ENCODE peak calls at places on chromosomes 13 and 19, in six cellular contexts. F is ovary, Y is adrenal gland, Z is right lobe of liver, O is IMR-90, H is transverse colon. Q is an unnamed sample. For H3K27me3, the result is how much of the 10 kb centered on the place peaks cover.

GRCh38 chr13:28716511-28716910 is 2.3 kb downstream of the SLC46A3 start:
- DNase-seq in F (no peak), Y (peak), Z (no peak), O (peak), H (peak), Q (no peak)

GRCh38 chr13:37385248-37385647 is 213.3 kb downstream of the POSTN start:
- DNase-seq in F (no peak), Y (no peak), Z (no peak), O (no peak), H (no peak), Q (no peak)

GRCh38 chr13:23578411-23579071 is 8.3 kb downstream of the TNFRSF19 start:
- DNase-seq in F (peak), Y (peak), Z (peak), O (peak), H (peak), Q (peak)

GRCh38 chr13:111401755-111402154 is 81.3 kb downstream of the TEX29 start:
- DNase-seq in F (peak), Y (no peak), Z (no peak), O (no peak), H (no peak), Q (no peak)

GRCh38 chr13:46172531-46172991 is 9.4 kb downstream of the LCP1 start:
- DNase-seq in F (no peak), Y (no peak), Z (peak), O (no peak), H (peak), Q (no peak)

GRCh38 chr19:2722541-2723344 is 1.6 kb upstream of the DIRAS1 start:
- DNase-seq in F (peak), Y (peak), Z (no peak), O (peak), H (peak), Q (peak)

GRCh38 chr19:37779139-37780035 is at the start of gene ZNF573:
- DNase-seq in F (peak), Y (peak), Z (peak), O (peak), H (peak), Q (peak)

GRCh38 chr13:106566682-106567420 is 1.1 kb downstream of the ARGLU1 start:
- DNase-seq in F (peak), Y (peak), Z (peak), O (peak), H (peak), Q (peak)

GRCh38 chr19:40331052-40331451 is 17.1 kb downstream of the C19orf47 start:
- DNase-seq in F (no peak), Y (no peak), Z (no peak), O (no peak), H (no peak), Q (no peak)

GRCh38 chr19:51735759-51736449 is 12.1 kb upstream of the HAS1 start:
- DNase-seq in F (no peak), Y (peak), Z (peak), O (peak), H (peak), Q (peak)

GRCh38 chr13:27770809-27771208 is 21.5 kb upstream of the GSX1 start:
- DNase-seq in F (no peak), Y (no peak), Z (no peak), O (peak), H (peak), Q (no peak)

GRCh38 chr13:24616514-24616913 is 63.7 kb upstream of the ATP12A start:
- DNase-seq in F (no peak), Y (no peak), Z (no peak), O (no peak), H (no peak), Q (no peak)

GRCh38 chr19:50830266-50831025 is 2.9 kb downstream of the KLK15 start:
- DNase-seq in F (no peak), Y (no peak), Z (no peak), O (no peak), H (peak), Q (no peak)

GRCh38 chr13:20124303-20124702 is 36.5 kb downstream of the GJA3 start:
- DNase-seq in F (no peak), Y (no peak), Z (no peak), O (peak), H (no peak), Q (no peak)

GRCh38 chr19:36106441-36106840 is 4.5 kb upstream of the OVOL3 start:
- DNase-seq in F (no peak), Y (no peak), Z (no peak), O (no peak), H (no peak), Q (no peak)

GRCh38 chr19:58500242-58500641 is 11.6 kb downstream of the SLC27A5 start:
- DNase-seq in F (no peak), Y (no peak), Z (no peak), O (no peak), H (no peak), Q (no peak)

GRCh38 chr13:36163303-36163702 is 32.1 kb upstream of the DCLK1 start:
- DNase-seq in F (no peak), Y (no peak), Z (no peak), O (no peak), H (no peak), Q (no peak)

GRCh38 chr13:105991622-105992254 is 543.7 kb downstream of the EFNB2 start:
- DNase-seq in F (no peak), Y (no peak), Z (no peak), O (peak), H (no peak), Q (peak)

GRCh38 chr19:47186337-47187022 is 44.5 kb downstream of the BBC3 start:
- DNase-seq in F (no peak), Y (no peak), Z (no peak), O (no peak), H (peak), Q (no peak)

GRCh38 chr13:31073859-31074718 is 87.6 kb downstream of the HSPH1 start:
- DNase-seq in F (no peak), Y (no peak), Z (no peak), O (peak), H (no peak), Q (no peak)

GRCh38 chr13:77492982-77493381 is 42.5 kb upstream of the SCEL start:
- DNase-seq in F (no peak), Y (peak), Z (no peak), O (no peak), H (no peak), Q (no peak)

GRCh38 chr13:42798118-42798517 is 16.7 kb downstream of the FAM216B start:
- DNase-seq in F (no peak), Y (no peak), Z (no peak), O (no peak), H (no peak), Q (no peak)

GRCh38 chr13:111599791-111600190 is 279.3 kb downstream of the TEX29 start:
- DNase-seq in F (no peak), Y (no peak), Z (no peak), O (no peak), H (no peak), Q (no peak)

GRCh38 chr13:28494537-28494860 is 429 bp downstream of the FLT1 start:
- DNase-seq in F (no peak), Y (peak), Z (no peak), O (no peak), H (no peak), Q (no peak)

GRCh38 chr13:69418319-69418718 is 689.3 kb upstream of the ATXN8OS start:
- DNase-seq in F (no peak), Y (no peak), Z (no peak), O (no peak), H (no peak), Q (no peak)

GRCh38 chr13:106151056-106151699 is 384.3 kb downstream of the EFNB2 start:
- DNase-seq in F (no peak), Y (no peak), Z (no peak), O (peak), H (peak), Q (no peak)

GRCh38 chr19:18906605-18907519 is 10.9 kb upstream of the CERS1 start:
- DNase-seq in F (no peak), Y (peak), Z (no peak), O (no peak), H (no peak), Q (no peak)

GRCh38 chr19:55118401-55118991 is 1.1 kb upstream of the PPP1R12C start:
- DNase-seq in F (peak), Y (peak), Z (peak), O (no peak), H (peak), Q (no peak)

GRCh38 chr19:54209058-54209747 is 8.5 kb downstream of the RPS9 start:
- DNase-seq in F (peak), Y (no peak), Z (peak), O (no peak), H (no peak), Q (no peak)

GRCh38 chr19:6161271-6161850 is 25.9 kb downstream of the ACSBG2 start:
- DNase-seq in F (no peak), Y (peak), Z (no peak), O (no peak), H (peak), Q (no peak)

GRCh38 chr19:39474139-39474620 is 6.5 kb upstream of the TIMM50 start:
- DNase-seq in F (peak), Y (peak), Z (peak), O (peak), H (peak), Q (peak)

DNA sequence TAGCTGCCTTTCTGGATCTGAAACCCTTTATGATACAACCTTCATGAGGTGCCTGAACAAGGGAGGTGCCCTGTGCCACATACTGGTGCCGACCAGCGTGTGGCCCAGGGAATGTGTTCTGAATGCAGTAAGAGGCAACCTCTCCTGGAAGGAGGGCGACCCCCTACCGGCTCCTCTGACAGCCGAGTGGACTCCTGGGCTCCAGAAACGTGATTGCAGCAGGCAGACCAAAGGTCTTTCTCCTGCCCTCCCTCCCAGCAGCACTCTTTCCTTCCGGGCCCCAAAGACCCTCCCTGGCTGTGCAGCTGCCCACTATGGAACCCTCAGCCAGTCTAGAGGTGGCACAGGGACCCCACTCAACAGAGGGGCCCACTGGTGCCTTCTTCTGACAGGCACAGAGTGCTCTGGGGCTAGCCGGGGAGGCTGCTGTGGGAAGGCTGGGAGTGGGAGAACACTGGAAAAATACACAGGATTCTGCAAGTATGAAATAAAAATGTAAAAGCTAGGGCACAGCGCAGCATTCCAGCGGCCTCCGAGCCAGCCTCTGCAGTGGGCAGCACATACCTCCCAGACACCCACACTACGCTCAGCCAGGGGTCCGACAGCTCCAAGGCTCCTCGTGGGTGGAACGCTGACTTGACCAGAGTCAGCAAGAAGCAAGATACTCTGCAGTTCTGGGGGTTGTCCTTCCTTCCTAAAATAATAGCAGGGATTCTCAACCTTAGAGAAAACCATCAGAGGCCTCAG is 14.9 kb downstream of the SH3GL1 start:
- DNase-seq in F (no peak), Y (no peak), Z (no peak), O (no peak), H (no peak), Q (no peak)
- TF ChIP-seq POLR2A in F (no peak), Y (no peak), Z (no peak), O (no peak), H (no peak), Q (no peak)

GRCh38 chr19:44746946-44747738 is 1.4 kb upstream of the BCL3 start:
- DNase-seq in F (peak), Y (peak), Z (peak), O (peak), H (peak), Q (peak)

GRCh38 chr19:44749994-44750393 is 1.5 kb downstream of the BCL3 start:
- DNase-seq in F (no peak), Y (no peak), Z (no peak), O (no peak), H (no peak), Q (no peak)

GRCh38 chr19:44749318-44749717 is 810 bp downstream of the BCL3 start:
- DNase-seq in F (no peak), Y (no peak), Z (no peak), O (no peak), H (no peak), Q (no peak)

GRCh38 chr19:44747739-44748425 is 626 bp upstream of the BCL3 start:
- DNase-seq in F (peak), Y (peak), Z (peak), O (peak), H (peak), Q (peak)

DNA sequence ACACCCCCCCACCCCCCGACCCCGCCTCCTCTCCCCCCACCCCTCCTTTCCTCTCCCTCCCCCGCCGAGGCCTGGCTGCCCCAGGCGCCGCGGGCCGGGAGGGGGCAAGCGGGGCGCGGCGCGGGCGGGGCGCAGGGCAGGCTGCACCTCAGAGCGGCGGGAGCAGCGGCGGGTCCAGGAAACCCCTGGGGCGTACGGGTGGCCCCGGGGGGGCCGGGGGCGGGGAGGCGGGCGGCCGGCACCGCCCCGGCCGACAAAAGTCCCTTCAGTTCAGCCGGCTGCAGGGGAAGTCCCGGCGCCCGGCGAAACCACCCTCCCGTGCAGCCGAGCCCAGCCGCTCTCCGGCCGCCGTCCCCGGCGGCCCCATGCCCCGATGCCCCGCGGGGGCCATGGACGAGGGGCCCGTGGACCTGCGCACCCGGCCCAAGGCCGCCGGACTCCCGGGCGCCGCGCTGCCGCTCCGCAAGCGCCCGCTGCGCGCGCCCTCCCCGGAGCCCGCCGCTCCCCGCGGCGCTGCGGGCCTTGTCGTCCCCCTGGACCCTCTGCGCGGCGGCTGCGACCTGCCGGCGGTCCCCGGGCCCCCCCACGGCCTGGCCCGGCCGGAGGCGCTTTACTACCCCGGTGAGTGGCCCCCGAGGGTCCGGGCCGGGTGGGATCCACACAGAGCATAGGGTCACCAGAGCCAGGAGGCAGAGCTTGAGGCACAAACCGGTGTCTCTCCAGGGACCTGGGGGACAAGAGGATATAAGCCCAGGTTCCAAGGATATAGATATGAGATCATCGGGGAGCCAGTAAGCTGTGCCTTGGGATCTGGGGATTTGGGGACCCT is at the start of gene BCL3:
- DNase-seq in F (peak), Y (peak), Z (peak), O (no peak), H (peak), Q (peak)
- H3K27me3 ChIP-seq in F (under half), Y (under half), Z (under half), O (under half), H (under half), Q (under half)

GRCh38 chr13:98534821-98535220 is 42.1 kb downstream of the STK24 start:
- DNase-seq in F (no peak), Y (no peak), Z (no peak), O (no peak), H (no peak), Q (no peak)
- H3K27ac ChIP-seq in F (no peak), Y (no peak), Z (no peak), O (no peak), H (no peak), Q (no peak)

DNA sequence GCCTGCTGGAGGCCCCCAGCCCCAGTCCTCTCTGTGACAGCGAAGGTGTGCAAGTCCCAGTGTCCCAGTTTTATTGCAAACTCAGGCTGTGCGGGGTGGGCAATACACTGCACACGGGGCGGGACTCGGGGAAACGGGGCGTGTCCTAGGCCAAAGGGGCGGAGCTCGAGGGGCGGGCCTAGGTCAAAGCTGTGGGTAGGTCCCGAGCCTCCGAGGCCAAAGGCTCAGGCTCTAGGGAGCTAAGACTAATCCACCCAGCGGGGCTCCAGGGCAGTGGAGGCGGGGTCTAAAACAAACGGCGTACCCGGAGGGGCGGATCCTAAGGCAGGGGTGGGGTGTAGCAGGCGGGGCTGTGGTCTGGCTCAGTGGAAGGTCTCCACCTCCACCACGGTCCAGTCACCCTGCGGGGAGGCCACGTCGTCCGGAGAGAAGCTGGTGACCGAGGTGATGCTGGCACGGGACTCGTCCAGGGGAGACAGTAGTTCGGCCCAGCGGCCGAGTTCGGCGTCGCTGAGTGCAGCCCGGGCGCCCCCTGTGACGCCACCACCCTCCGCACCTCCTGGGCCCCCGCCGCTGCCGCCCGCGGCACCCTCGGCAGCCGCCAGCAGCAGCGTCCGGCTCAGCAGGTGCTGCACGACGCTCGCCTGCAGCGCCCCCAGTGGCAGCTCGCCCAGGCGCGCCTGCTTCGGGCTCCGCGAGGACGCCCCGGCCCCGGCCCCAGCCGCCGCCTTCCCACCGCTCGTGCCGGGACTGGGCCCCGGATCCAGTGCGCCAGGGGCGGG is 5.3 kb downstream of the PRR36 start:
- DNase-seq in F (peak), Y (peak), Z (peak), O (peak), H (peak), Q (peak)
- TF ChIP-seq POLR2A in F (no peak), Y (peak), Z (no peak), O (no peak), H (no peak), Q (no peak)

GRCh38 chr13:112987625-112988024 is 18.6 kb downstream of the MCF2L start:
- DNase-seq in F (no peak), Y (no peak), Z (no peak), O (no peak), H (no peak), Q (no peak)
- H3K27me3 ChIP-seq in F (under half), Y (under half), Z (under half), O (half or more), H (under half), Q (under half)

GRCh38 chr13:110136660-110137585 is 170.0 kb downstream of the COL4A1 start:
- DNase-seq in F (no peak), Y (no peak), Z (no peak), O (no peak), H (no peak), Q (no peak)
- H3K27ac ChIP-seq in F (no peak), Y (no peak), Z (peak), O (no peak), H (no peak), Q (peak)

DNA sequence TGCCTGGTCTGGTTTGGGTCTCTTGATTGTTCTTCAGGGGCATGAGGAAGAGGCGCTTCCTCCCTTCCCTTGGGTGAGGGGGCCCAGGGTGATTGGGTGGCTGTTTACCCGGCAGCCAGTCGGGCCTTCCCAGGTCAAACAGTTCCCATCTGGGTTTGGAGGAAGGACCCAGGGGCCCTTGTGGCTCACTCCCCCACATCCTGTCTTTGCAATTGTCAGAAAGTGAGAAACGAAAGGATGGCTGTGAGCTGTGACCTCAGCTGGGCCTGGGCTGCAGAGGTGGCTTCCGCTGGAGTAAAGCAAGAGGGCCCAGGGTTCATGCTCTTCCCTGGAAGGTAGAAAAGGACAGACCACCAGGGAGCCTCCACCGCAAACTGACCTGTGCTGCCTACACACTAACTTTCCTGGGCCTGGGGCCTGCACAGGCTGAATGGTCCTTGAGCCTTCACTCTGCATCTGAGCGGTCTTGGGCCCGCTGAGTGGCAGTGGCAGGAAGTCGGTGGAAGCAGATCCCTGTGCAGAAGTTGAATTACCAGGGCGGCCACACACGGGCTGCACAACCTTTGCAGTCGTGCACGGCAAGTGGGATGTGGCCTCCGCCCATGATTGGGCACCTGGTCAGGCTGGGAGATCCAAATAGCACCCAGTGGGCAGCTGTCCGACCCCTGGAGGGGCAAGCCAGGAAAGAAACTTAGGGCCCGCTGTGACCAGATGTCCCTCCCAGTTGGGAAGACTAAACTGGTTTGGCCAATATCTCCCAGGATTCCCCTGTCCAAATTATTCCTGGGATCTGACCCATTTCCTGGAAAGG is 5.3 kb upstream of the CD79A start:
- DNase-seq in F (no peak), Y (no peak), Z (peak), O (no peak), H (peak), Q (no peak)
- TF ChIP-seq POLR2A in F (no peak), Y (no peak), Z (no peak), O (no peak), H (no peak), Q (no peak)

Q was measured in stomach.